ENCODE peak calls at places on chromosomes 13 and 19, in ten cellular contexts. R is tibial nerve, V is stomach, L is HepG2, J is upper lobe of left lung, G is transverse colon, C is SK-N-SH, Z is K562, P is esophagus muscularis mucosa, U is suprapubic skin. F is an unnamed sample.

GRCh38 chr13:32790731-32791130 is 204.5 kb downstream of the PDS5B start:
- DNase-seq in J (no peak), L (peak; percentile 5), V (no peak), G (no peak), R (no peak), Z (peak; percentile 4), P (no peak), U (no peak), C (no peak), F (no peak)

GRCh38 chr13:21039097-21039800 is 22.1 kb downstream of the LATS2 start:
- DNase-seq in P (peak; percentile 34), G (no peak), R (no peak), L (no peak), Z (no peak), C (no peak), U (no peak), J (no peak), V (no peak), F (no peak)

GRCh38 chr19:51327066-51327985 is 14.6 kb downstream of the VSIG10L start:
- DNase-seq in V (peak; percentile 28), C (no peak), J (peak; percentile 89), R (no peak), P (no peak), L (peak; percentile 59), Z (peak; percentile 86), U (peak; percentile 67), G (peak; percentile 43), F (no peak)

GRCh38 chr19:1955171-1956142 is 14.5 kb downstream of the CSNK1G2 start:
- DNase-seq in R (no peak), G (no peak), V (no peak), C (no peak), Z (no peak), P (no peak), J (peak; percentile 76), L (no peak), U (no peak), F (no peak)

GRCh38 chr19:50272263-50272897 is 56.8 kb downstream of the KCNC3 start:
- DNase-seq in U (no peak), V (no peak), G (no peak), C (no peak), P (no peak), L (no peak), Z (no peak), R (no peak), J (peak; percentile 76), F (no peak)

GRCh38 chr19:11381535-11382369 is 2.4 kb downstream of the EPOR start:
- DNase-seq in V (peak; percentile 68), G (peak; percentile 78), P (no peak), C (peak; percentile 82), J (peak; percentile 92), L (no peak), U (peak; percentile 87), Z (no peak), R (no peak), F (peak; percentile 78)

GRCh38 chr13:43835701-43836100 is 43.8 kb downstream of the CCDC122 start:
- DNase-seq in P (no peak), L (no peak), Z (no peak), V (no peak), G (no peak), R (no peak), C (no peak), J (no peak), U (no peak), F (no peak)

GRCh38 chr19:18675779-18676178 is 7.7 kb upstream of the CRTC1 start:
- DNase-seq in U (no peak), J (no peak), G (no peak), V (no peak), Z (peak; percentile 44), L (no peak), C (no peak), R (no peak), P (no peak), F (no peak)

GRCh38 chr13:77836423-77836822 is 82.2 kb downstream of the EDNRB start:
- DNase-seq in L (no peak), V (no peak), U (no peak), Z (no peak), G (no peak), R (no peak), C (no peak), P (no peak), J (no peak), F (no peak)

GRCh38 chr13:42594577-42595571 is 20.9 kb downstream of the TNFSF11 start:
- DNase-seq in V (peak; percentile 50), C (peak; percentile 58), R (no peak), G (peak; percentile 52), U (no peak), J (no peak), Z (peak; percentile 56), L (peak; percentile 52), P (no peak), F (peak; percentile 36)

GRCh38 chr19:52689804-52690394 is 44.9 kb downstream of the ZNF611 start:
- DNase-seq in P (peak; percentile 92), J (peak; percentile 89), V (peak; percentile 28), L (no peak), U (peak; percentile 84), C (peak; percentile 61), R (peak; percentile 14), G (peak; percentile 30), Z (peak; percentile 37), F (peak; percentile 60)

GRCh38 chr19:8575467-8575997 is 1.7 kb downstream of the MYO1F start:
- DNase-seq in C (no peak), L (no peak), P (no peak), J (no peak), U (no peak), G (peak; percentile 38), V (no peak), R (no peak), Z (peak; percentile 61), F (no peak)

DNA sequence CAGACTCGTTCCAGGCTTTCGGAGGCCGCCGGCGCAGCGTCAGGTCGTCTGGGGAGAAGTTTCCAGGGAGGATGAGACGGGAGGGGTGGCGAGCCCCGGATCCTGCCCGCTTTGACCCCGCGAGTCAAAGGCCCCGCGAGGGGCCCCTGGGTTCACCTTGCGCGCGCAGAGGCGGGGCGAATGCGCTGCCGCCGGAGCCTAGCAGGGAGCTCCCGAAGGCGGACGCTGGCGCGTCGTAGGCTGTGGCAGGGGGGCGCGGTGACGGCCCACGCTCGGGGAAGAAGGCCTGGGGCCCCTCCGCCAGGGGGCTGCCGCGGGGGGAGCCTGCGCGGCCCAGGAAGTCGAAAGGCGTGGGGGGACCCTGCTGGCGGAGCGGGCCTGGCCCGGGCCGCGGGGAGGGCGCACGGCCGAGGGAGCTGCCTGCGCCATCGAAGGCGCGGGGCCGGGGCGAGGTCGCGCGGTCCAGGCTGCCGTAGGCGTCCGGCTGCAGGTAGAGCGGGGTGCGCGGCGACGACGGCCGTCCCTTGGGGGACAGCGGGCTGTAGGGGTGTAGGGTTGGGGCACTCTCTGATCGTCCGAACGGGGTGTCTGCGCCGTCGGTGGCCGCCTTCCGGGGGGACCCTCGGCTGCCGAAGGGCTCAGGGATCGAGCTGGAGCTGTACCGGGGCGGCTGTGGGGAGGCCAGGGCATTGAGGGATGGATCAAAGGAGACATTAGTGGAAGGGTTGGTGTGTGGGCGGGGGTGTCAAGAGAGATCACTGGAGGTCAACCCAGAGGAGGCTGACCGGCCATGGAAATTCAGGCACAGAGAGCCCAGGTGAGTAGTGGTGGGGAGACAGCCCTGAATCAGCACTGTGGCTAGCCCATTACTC is 8.2 kb downstream of the PPP1R13L start:
- DNase-seq in Z (no peak), V (no peak), G (no peak), C (no peak), J (peak; percentile 86), L (no peak), U (no peak), R (no peak), P (no peak), F (no peak)
- H3K36me3 ChIP-seq in Z (peaks cover 2% of the 10 kb centered on the region), V (peaks cover 26% of the 10 kb centered on the region), G (no peaks in the 10 kb centered on the region), C (peaks cover 13% of the 10 kb centered on the region), J (no peaks in the 10 kb centered on the region), L (no peaks in the 10 kb centered on the region), U (peaks cover 29% of the 10 kb centered on the region), R (peaks cover 7% of the 10 kb centered on the region), P (peaks cover 48% of the 10 kb centered on the region), F (no peaks in the 10 kb centered on the region)

GRCh38 chr19:6687117-6687516 is 17.2 kb upstream of the TNFSF14 start:
- DNase-seq in R (no peak), C (no peak), G (no peak), P (no peak), U (no peak), Z (no peak), V (no peak), L (no peak), J (no peak), F (no peak)
- TF ChIP-seq EP300 in R (no peak), C (no peak), G (no peak), P (no peak), U (no peak), Z (no peak), V (no peak), L (no peak), J (no peak), F (no peak)

GRCh38 chr13:102940143-102940542 is 94.3 kb downstream of the ERCC5 start:
- DNase-seq in C (no peak), R (no peak), P (no peak), V (no peak), J (no peak), G (no peak), L (no peak), Z (peak; percentile 2), U (no peak), F (no peak)
- TF ChIP-seq CTCF in C (no peak), R (no peak), P (no peak), V (no peak), J (no peak), G (no peak), L (no peak), Z (no peak), U (no peak), F (no peak)

GRCh38 chr13:96809366-96810096 is 184.7 kb downstream of the OXGR1 start:
- DNase-seq in G (no peak), Z (no peak), J (no peak), P (no peak), L (no peak), U (no peak), V (peak; percentile 50), C (no peak), R (no peak), F (no peak)

GRCh38 chr13:96811049-96811448 is 183.2 kb downstream of the OXGR1 start:
- DNase-seq in L (no peak), G (no peak), R (no peak), P (no peak), J (no peak), V (peak; percentile 75), Z (no peak), U (no peak), C (no peak), F (no peak)

GRCh38 chr13:96804186-96804585 is 190.1 kb downstream of the OXGR1 start:
- DNase-seq in J (no peak), P (no peak), C (no peak), U (no peak), R (no peak), Z (no peak), V (no peak), L (no peak), G (no peak), F (no peak)

GRCh38 chr13:96810104-96810503 is 184.2 kb downstream of the OXGR1 start:
- DNase-seq in G (no peak), J (peak; percentile 8), U (no peak), Z (no peak), C (no peak), P (no peak), V (peak; percentile 52), R (no peak), L (no peak), F (no peak)

DNA sequence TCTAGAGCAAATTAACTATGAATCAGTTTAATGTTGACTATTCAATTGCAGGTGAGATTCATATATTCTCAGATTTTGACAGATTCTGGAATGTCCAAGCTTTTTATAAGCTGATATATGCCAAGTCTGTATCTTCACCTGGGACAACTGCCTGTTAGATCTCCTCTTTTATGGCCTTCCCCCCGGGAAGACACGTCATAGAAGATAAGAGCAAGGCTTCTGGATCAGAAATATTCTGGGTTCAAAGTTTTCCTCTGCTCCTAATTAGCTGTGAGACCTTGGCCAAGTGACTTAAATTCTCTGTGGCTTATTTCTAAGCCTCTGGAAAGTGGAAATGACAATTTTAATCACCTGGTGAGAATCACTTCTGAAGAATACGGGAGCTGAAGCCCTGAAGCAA is 187.5 kb downstream of the OXGR1 start:
- DNase-seq in V (no peak), G (no peak), L (no peak), C (no peak), R (no peak), Z (no peak), P (no peak), J (no peak), U (no peak), F (no peak)
- H3K36me3 ChIP-seq in V (no peaks in the 10 kb centered on the region), G (no peaks in the 10 kb centered on the region), L (no peaks in the 10 kb centered on the region), C (no peaks in the 10 kb centered on the region), R (no peaks in the 10 kb centered on the region), Z (no peaks in the 10 kb centered on the region), P (no peaks in the 10 kb centered on the region), J (no peaks in the 10 kb centered on the region), U (no peaks in the 10 kb centered on the region), F (no peaks in the 10 kb centered on the region)

F was measured in ovary.